ENCODE peak calls at places on chromosomes 16 and 17, in six cellular contexts. L is cardiac muscle cell, C is RWPE2, W is PC-9, P is omental fat pad, H is heart left ventricle. X is an unnamed sample.

GRCh38 chr17:13865650-13866049 is 203.7 kb upstream of the COX10 start:
- DNase-seq in H (no peak), C (no peak), P (no peak), W (no peak), L (peak; percentile 62), X (no peak)

GRCh38 chr17:50728881-50729765 is 9.7 kb downstream of the LUC7L3 start:
- DNase-seq in P (no peak), L (no peak), C (no peak), W (no peak), H (no peak), X (no peak)

GRCh38 chr16:67969286-67970039 is 1.0 kb upstream of the SLC12A4 start:
- DNase-seq in W (no peak), C (no peak), L (no peak), H (no peak), P (no peak), X (no peak)

GRCh38 chr16:23357761-23358290 is 55.7 kb downstream of the SCNN1B start:
- DNase-seq in P (no peak), H (no peak), L (no peak), C (no peak), W (no peak), X (no peak)

GRCh38 chr16:58847902-58848661 is 114.0 kb upstream of the GOT2 start:
- DNase-seq in L (no peak), W (no peak), H (no peak), C (no peak), P (no peak), X (no peak)

GRCh38 chr16:22141746-22142145 is 20.6 kb upstream of the SDR42E2 start:
- DNase-seq in C (no peak), H (no peak), P (no peak), L (no peak), W (no peak), X (peak; percentile 21)

GRCh38 chr17:46832306-46832895 is 13.9 kb upstream of the WNT3 start:
- DNase-seq in P (no peak), W (no peak), H (no peak), C (no peak), L (no peak), X (no peak)

GRCh38 chr16:79607587-79607986 is 7.0 kb upstream of the MAF start:
- DNase-seq in C (no peak), H (no peak), L (no peak), P (no peak), W (no peak), X (no peak)

GRCh38 chr16:56812884-56813283 is 52.1 kb upstream of the SLC12A3 start:
- DNase-seq in W (no peak), C (no peak), L (no peak), H (no peak), P (no peak), X (no peak)

GRCh38 chr16:2371421-2371820 is 30.9 kb upstream of the ABCA3 start:
- DNase-seq in H (no peak), C (no peak), P (no peak), L (no peak), W (no peak), X (no peak)

GRCh38 chr17:47850692-47851573 is at the start of gene SP6:
- DNase-seq in L (peak; percentile 86), C (peak; percentile 96), P (peak; percentile 34), W (peak; percentile 88), H (peak; percentile 65), X (peak; percentile 70)

GRCh38 chr16:57645691-57646387 is 17.4 kb downstream of the ADGRG1 start:
- DNase-seq in W (no peak), C (no peak), H (peak; percentile 85), L (no peak), P (no peak), X (peak; percentile 24)

GRCh38 chr16:56048425-56049100 is 142.7 kb upstream of the GNAO1 start:
- DNase-seq in C (no peak), W (no peak), L (no peak), H (no peak), P (no peak), X (no peak)

GRCh38 chr17:64159051-64159590 is 29.2 kb upstream of the ERN1 start:
- DNase-seq in P (no peak), L (no peak), C (no peak), H (no peak), W (peak; percentile 52), X (no peak)

GRCh38 chr17:65558683-65559311 is 2.7 kb downstream of the AXIN2 start:
- DNase-seq in H (no peak), C (no peak), P (no peak), L (peak; percentile 36), W (no peak), X (no peak)

GRCh38 chr17:59761385-59762021 is 54.0 kb downstream of the VMP1 start:
- DNase-seq in H (no peak), C (no peak), P (no peak), L (peak; percentile 56), W (peak; percentile 19), X (no peak)

GRCh38 chr16:29664133-29664912 is 1.3 kb downstream of the SPN start:
- DNase-seq in W (no peak), L (no peak), P (no peak), C (no peak), H (no peak), X (no peak)
- TF ChIP-seq CTCF in W (no peak), L (no peak), P (no peak), C (no peak), H (no peak), X (no peak)

GRCh38 chr17:82808006-82808405 is 31.8 kb downstream of the ZNF750 start:
- DNase-seq in L (no peak), C (no peak), P (no peak), H (no peak), W (no peak), X (no peak)

GRCh38 chr17:82805823-82806222 is 34.0 kb downstream of the ZNF750 start:
- DNase-seq in W (no peak), L (no peak), C (no peak), H (peak; percentile 25), P (no peak), X (no peak)

GRCh38 chr17:82806645-82807044 is 33.2 kb downstream of the ZNF750 start:
- DNase-seq in C (no peak), L (no peak), H (peak; percentile 30), W (no peak), P (no peak), X (no peak)

GRCh38 chr17:82807562-82807961 is 32.3 kb downstream of the ZNF750 start:
- DNase-seq in P (no peak), H (peak; percentile 18), L (no peak), C (no peak), W (no peak), X (no peak)

DNA sequence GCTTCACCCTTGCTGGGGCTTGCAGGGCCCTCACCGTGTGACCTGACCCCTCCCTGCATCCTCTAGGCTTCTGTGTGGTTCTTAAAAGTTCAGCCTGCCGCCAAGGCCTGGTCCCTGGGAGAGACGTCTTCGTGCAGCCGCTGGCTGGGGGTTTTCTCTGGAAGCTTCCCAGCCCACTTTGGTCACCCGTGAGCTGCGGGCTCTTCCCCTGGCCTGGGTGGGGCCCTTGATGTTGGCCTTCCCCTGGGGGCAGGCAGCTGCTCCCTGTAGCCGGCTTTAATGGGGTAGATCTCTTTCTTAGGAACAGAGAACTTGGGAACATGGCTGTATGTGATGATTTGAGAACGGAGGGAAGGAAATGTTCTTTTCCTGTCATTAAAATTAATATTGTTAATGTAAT is 32.7 kb downstream of the ZNF750 start:
- DNase-seq in L (no peak), C (no peak), H (peak; percentile 38), P (no peak), W (no peak), X (no peak)
- TF ChIP-seq CTCF in L (no peak), C (no peak), H (no peak), P (no peak), W (no peak), X (no peak)

GRCh38 chr17:44354582-44355309 is 8.9 kb downstream of the FAM171A2 start:
- DNase-seq in W (no peak), C (no peak), L (peak; percentile 79), P (no peak), H (no peak), X (peak; percentile 84)
- TF ChIP-seq CTCF in W (no peak), C (peak; percentile 73), L (peak; percentile 27), P (no peak), H (no peak), X (peak; percentile 83)

GRCh38 chr17:45380046-45380765 is 52.5 kb downstream of the ARHGAP27 start:
- DNase-seq in L (no peak), W (no peak), H (peak; percentile 50), P (no peak), C (no peak), X (no peak)
- TF ChIP-seq CTCF in L (no peak), W (no peak), H (no peak), P (no peak), C (no peak), X (no peak)

GRCh38 chr16:88951501-88951900 is 25.5 kb downstream of the CBFA2T3 start:
- DNase-seq in P (no peak), L (no peak), W (no peak), H (no peak), C (no peak), X (no peak)
- TF ChIP-seq CTCF in P (no peak), L (no peak), W (no peak), H (no peak), C (no peak), X (no peak)

DNA sequence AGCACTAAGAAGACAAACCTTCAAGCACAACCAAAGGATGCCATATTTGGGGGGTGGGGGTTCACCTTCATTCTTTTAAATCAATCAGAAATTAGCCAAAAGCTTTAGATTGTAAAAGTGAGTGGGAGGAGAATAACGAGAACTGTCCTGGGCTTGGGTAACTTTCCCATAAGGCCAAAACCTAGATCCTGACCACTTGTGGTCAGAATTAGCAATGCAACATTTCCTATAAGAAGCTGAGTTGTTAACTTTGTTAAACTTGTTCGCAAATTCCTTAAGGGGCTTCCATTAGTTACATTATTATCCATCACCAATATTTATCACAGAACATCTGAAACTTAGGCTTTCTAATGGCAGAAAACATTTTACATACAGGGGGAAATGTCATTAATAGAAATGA is 25.1 kb downstream of the STAT5B start:
- DNase-seq in W (no peak), H (no peak), L (no peak), C (no peak), P (no peak), X (no peak)
- TF ChIP-seq CTCF in W (peak; percentile 36), H (no peak), L (peak; percentile 64), C (peak; percentile 33), P (no peak), X (peak; percentile 41)

GRCh38 chr17:80991645-80992076 is at the start of gene CHMP6:
- DNase-seq in L (peak; percentile 89), W (peak; percentile 71), C (no peak), P (peak; percentile 39), H (peak; percentile 80), X (peak; percentile 80)
- TF ChIP-seq CTCF in L (no peak), W (peak; percentile 35), C (peak; percentile 25), P (no peak), H (peak; percentile 41), X (peak; percentile 39)

GRCh38 chr16:73951541-73951940 is 345.1 kb upstream of the PSMD7 start:
- DNase-seq in P (no peak), H (peak; percentile 73), C (no peak), W (no peak), L (peak; percentile 2), X (no peak)

GRCh38 chr16:73955255-73955654 is 341.4 kb upstream of the PSMD7 start:
- DNase-seq in C (no peak), H (no peak), P (no peak), L (no peak), W (no peak), X (no peak)

GRCh38 chr16:73956592-73957495 is 339.8 kb upstream of the PSMD7 start:
- DNase-seq in H (peak; percentile 48), C (no peak), L (peak; percentile 73), W (peak; percentile 35), P (no peak), X (peak; percentile 70)
- TF ChIP-seq CTCF in H (peak; percentile 78), C (peak; percentile 91), L (peak; percentile 91), W (peak; percentile 82), P (no peak), X (peak; percentile 80)